ENCODE peak calls at places on chromosomes 4 and X, in eight cellular contexts. One of them, this sample, is unnamed.

GRCh38 chr4:139988863-139989765 is 164.9 kb downstream of the MAML3 start:
- DNase-seq in GM12864: no peak
- DNase-seq in cerebellum: no peak
- DNase-seq in lower leg skin: no peak
- DNase-seq in T-helper 17 cell: no peak
- DNase-seq in amniotic epithelial cell: peak
- DNase-seq in RPMI8226: no peak
- DNase-seq in RWPE1: peak
- DNase-seq in this sample: no peak

GRCh38 chr4:136985683-136986082 is 546.6 kb downstream of the PCDH18 start:
- DNase-seq in GM12864: no peak
- DNase-seq in cerebellum: no peak
- DNase-seq in lower leg skin: no peak
- DNase-seq in T-helper 17 cell: no peak
- DNase-seq in amniotic epithelial cell: no peak
- DNase-seq in RPMI8226: no peak
- DNase-seq in RWPE1: no peak
- DNase-seq in this sample: no peak

GRCh38 chr4:110309686-110310085 is 111.3 kb upstream of the ELOVL6 start:
- DNase-seq in GM12864: no peak
- DNase-seq in cerebellum: no peak
- DNase-seq in lower leg skin: no peak
- DNase-seq in T-helper 17 cell: no peak
- DNase-seq in amniotic epithelial cell: no peak
- DNase-seq in RPMI8226: no peak
- DNase-seq in RWPE1: no peak
- DNase-seq in this sample: no peak

GRCh38 chrX:148146121-148146520 is 165.0 kb downstream of the FMR1NB start:
- DNase-seq in GM12864: no peak
- DNase-seq in cerebellum: no peak
- DNase-seq in lower leg skin: no peak
- DNase-seq in T-helper 17 cell: no peak
- DNase-seq in amniotic epithelial cell: no peak
- DNase-seq in RPMI8226: no peak
- DNase-seq in RWPE1: no peak
- DNase-seq in this sample: no peak

GRCh38 chr4:48557478-48557877 is 67.4 kb downstream of the ZAR1 start:
- DNase-seq in GM12864: no peak
- DNase-seq in cerebellum: no peak
- DNase-seq in lower leg skin: no peak
- DNase-seq in T-helper 17 cell: no peak
- DNase-seq in amniotic epithelial cell: peak
- DNase-seq in RPMI8226: no peak
- DNase-seq in RWPE1: peak
- DNase-seq in this sample: no peak

GRCh38 chr4:147136308-147136707 is 190.6 kb upstream of the TTC29 start:
- DNase-seq in GM12864: no peak
- DNase-seq in cerebellum: no peak
- DNase-seq in lower leg skin: no peak
- DNase-seq in T-helper 17 cell: no peak
- DNase-seq in amniotic epithelial cell: peak
- DNase-seq in RPMI8226: peak
- DNase-seq in RWPE1: no peak
- DNase-seq in this sample: no peak

GRCh38 chr4:169174247-169174646 is 96.5 kb downstream of the SH3RF1 start:
- DNase-seq in GM12864: no peak
- DNase-seq in cerebellum: no peak
- DNase-seq in lower leg skin: no peak
- DNase-seq in T-helper 17 cell: no peak
- DNase-seq in amniotic epithelial cell: no peak
- DNase-seq in RPMI8226: no peak
- DNase-seq in RWPE1: no peak
- DNase-seq in this sample: no peak

GRCh38 chrX:6661731-6662130 is 126.8 kb upstream of the VCX3A start:
- DNase-seq in GM12864: no peak
- DNase-seq in cerebellum: no peak
- DNase-seq in lower leg skin: no peak
- DNase-seq in T-helper 17 cell: no peak
- DNase-seq in amniotic epithelial cell: no peak
- DNase-seq in RPMI8226: no peak
- DNase-seq in RWPE1: no peak
- DNase-seq in this sample: no peak

GRCh38 chr4:25694466-25694865 is 38.8 kb downstream of the SLC34A2 start:
- DNase-seq in GM12864: no peak
- DNase-seq in cerebellum: no peak
- DNase-seq in lower leg skin: no peak
- DNase-seq in T-helper 17 cell: no peak
- DNase-seq in amniotic epithelial cell: peak
- DNase-seq in RPMI8226: no peak
- DNase-seq in RWPE1: peak
- DNase-seq in this sample: no peak

GRCh38 chrX:16826207-16826606 is 39.9 kb downstream of the TXLNG start:
- DNase-seq in GM12864: peak
- DNase-seq in cerebellum: peak
- DNase-seq in lower leg skin: no peak
- DNase-seq in T-helper 17 cell: no peak
- DNase-seq in amniotic epithelial cell: peak
- DNase-seq in RPMI8226: peak
- DNase-seq in RWPE1: no peak
- DNase-seq in this sample: no peak

GRCh38 chr4:184097240-184097619 is 120.4 kb downstream of the ENPP6 start:
- DNase-seq in GM12864: no peak
- DNase-seq in cerebellum: peak
- DNase-seq in lower leg skin: peak
- DNase-seq in T-helper 17 cell: no peak
- DNase-seq in amniotic epithelial cell: no peak
- DNase-seq in RPMI8226: peak
- DNase-seq in RWPE1: no peak
- DNase-seq in this sample: no peak